ENCODE peak calls at places on chromosomes 5 and 9, in six cellular contexts. K is right cardiac atrium; D is CD4-positive, CD25-positive, alpha-beta regulatory T cell; O is Peyer's patch; I is CD4-positive, alpha-beta memory T cell; J is gastrocnemius medialis. P is an unnamed sample. For H3K4me1 and H3K27me3, the result is how much of the 10 kb centered on the place peaks cover.

GRCh38 chr5:160685219-160685618 is 166.8 kb downstream of the ATP10B start:
- DNase-seq in K (no peak), D (no peak), O (no peak), I (no peak), J (no peak), P (no peak)

GRCh38 chr9:121499427-121500164 is at the start of gene GGTA1:
- DNase-seq in K (peak), D (no peak), O (peak), I (peak), J (peak), P (no peak)

GRCh38 chr9:18060304-18060934 is 413.5 kb upstream of the ADAMTSL1 start:
- DNase-seq in K (no peak), D (no peak), O (no peak), I (no peak), J (no peak), P (no peak)

GRCh38 chr5:9549941-9550340 is 4.1 kb upstream of the SEMA5A start:
- DNase-seq in K (no peak), D (no peak), O (no peak), I (no peak), J (no peak), P (no peak)

GRCh38 chr5:73170522-73170921 is 2.5 kb upstream of the TMEM174 start:
- DNase-seq in K (no peak), D (peak), O (no peak), I (peak), J (no peak), P (no peak)

GRCh38 chr9:69898714-69899209 is 78.1 kb downstream of the CFAP95 start:
- DNase-seq in K (no peak), D (no peak), O (no peak), I (no peak), J (no peak), P (no peak)

GRCh38 chr9:136719212-136719880 is 7.0 kb downstream of the DIPK1B start:
- DNase-seq in K (no peak), D (no peak), O (no peak), I (no peak), J (no peak), P (no peak)

GRCh38 chr9:89463986-89464901 is 33.7 kb downstream of the SEMA4D start:
- DNase-seq in K (no peak), D (peak), O (peak), I (peak), J (no peak), P (peak)

GRCh38 chr9:79799691-79800345 is 228.1 kb downstream of the TLE4 start:
- DNase-seq in K (peak), D (no peak), O (no peak), I (no peak), J (no peak), P (no peak)

GRCh38 chr9:97406620-97407177 is 5.2 kb upstream of the TDRD7 start:
- DNase-seq in K (no peak), D (no peak), O (no peak), I (no peak), J (no peak), P (no peak)

GRCh38 chr9:89544280-89544664 is 46.4 kb upstream of the SEMA4D start:
- DNase-seq in K (no peak), D (no peak), O (no peak), I (no peak), J (no peak), P (no peak)

GRCh38 chr5:126591549-126591948 is 3.5 kb downstream of the ALDH7A1 start:
- DNase-seq in K (no peak), D (no peak), O (no peak), I (no peak), J (no peak), P (no peak)

GRCh38 chr9:4228606-4229005 is 71.3 kb downstream of the GLIS3 start:
- DNase-seq in K (no peak), D (peak), O (no peak), I (no peak), J (no peak), P (no peak)

GRCh38 chr9:10268500-10269485 is 344.0 kb downstream of the PTPRD start:
- DNase-seq in K (no peak), D (no peak), O (no peak), I (no peak), J (no peak), P (no peak)

GRCh38 chr9:37373621-37374020 is 48.9 kb upstream of the GRHPR start:
- DNase-seq in K (no peak), D (no peak), O (no peak), I (no peak), J (no peak), P (no peak)

GRCh38 chr5:77180167-77181081 is 30.1 kb upstream of the PDE8B start:
- DNase-seq in K (peak), D (no peak), O (peak), I (no peak), J (no peak), P (no peak)

GRCh38 chr5:59583810-59584562 is 309.5 kb downstream of the PDE4D start:
- DNase-seq in K (no peak), D (no peak), O (no peak), I (no peak), J (no peak), P (no peak)

GRCh38 chr9:126170286-126170823 is 156.3 kb upstream of the MVB12B start:
- DNase-seq in K (no peak), D (no peak), O (no peak), I (no peak), J (no peak), P (no peak)

GRCh38 chr9:119768266-119768665 is 399.0 kb upstream of the BRINP1 start:
- DNase-seq in K (no peak), D (no peak), O (no peak), I (no peak), J (no peak), P (no peak)

GRCh38 chr5:54785729-54786548 is 199.5 kb downstream of the ESM1 start:
- DNase-seq in K (peak), D (no peak), O (no peak), I (no peak), J (peak), P (no peak)

GRCh38 chr5:83919071-83920041 is 198.7 kb upstream of the HAPLN1 start:
- DNase-seq in K (no peak), D (no peak), O (no peak), I (no peak), J (no peak), P (no peak)

GRCh38 chr9:4111233-4112000 is 188.5 kb downstream of the GLIS3 start:
- DNase-seq in K (no peak), D (no peak), O (no peak), I (no peak), J (no peak), P (no peak)

GRCh38 chr5:142727736-142728047 is 41.8 kb upstream of the FGF1 start:
- DNase-seq in K (no peak), D (no peak), O (no peak), I (no peak), J (no peak), P (no peak)

GRCh38 chr9:107755267-107755666 is 265.7 kb upstream of the KLF4 start:
- DNase-seq in K (no peak), D (no peak), O (no peak), I (no peak), J (no peak), P (no peak)

GRCh38 chr5:106288977-106289376 is 1381.8 kb downstream of the EFNA5 start:
- DNase-seq in K (no peak), D (no peak), O (no peak), I (no peak), J (no peak), P (no peak)

GRCh38 chr5:41648976-41649375 is 138.6 kb upstream of the PLCXD3 start:
- DNase-seq in K (no peak), D (no peak), O (no peak), I (no peak), J (peak), P (no peak)

GRCh38 chr9:129145316-129145715 is 32.7 kb downstream of the IER5L start:
- DNase-seq in K (peak), D (no peak), O (no peak), I (no peak), J (no peak), P (no peak)

GRCh38 chr9:129143461-129143927 is 32.3 kb downstream of the PTPA start:
- DNase-seq in K (peak), D (no peak), O (no peak), I (no peak), J (peak), P (no peak)

GRCh38 chr9:129146441-129146933 is 31.6 kb downstream of the IER5L start:
- DNase-seq in K (peak), D (no peak), O (no peak), I (no peak), J (no peak), P (no peak)

GRCh38 chr9:129148463-129149204 is 29.4 kb downstream of the IER5L start:
- DNase-seq in K (no peak), D (no peak), O (no peak), I (no peak), J (no peak), P (no peak)

DNA sequence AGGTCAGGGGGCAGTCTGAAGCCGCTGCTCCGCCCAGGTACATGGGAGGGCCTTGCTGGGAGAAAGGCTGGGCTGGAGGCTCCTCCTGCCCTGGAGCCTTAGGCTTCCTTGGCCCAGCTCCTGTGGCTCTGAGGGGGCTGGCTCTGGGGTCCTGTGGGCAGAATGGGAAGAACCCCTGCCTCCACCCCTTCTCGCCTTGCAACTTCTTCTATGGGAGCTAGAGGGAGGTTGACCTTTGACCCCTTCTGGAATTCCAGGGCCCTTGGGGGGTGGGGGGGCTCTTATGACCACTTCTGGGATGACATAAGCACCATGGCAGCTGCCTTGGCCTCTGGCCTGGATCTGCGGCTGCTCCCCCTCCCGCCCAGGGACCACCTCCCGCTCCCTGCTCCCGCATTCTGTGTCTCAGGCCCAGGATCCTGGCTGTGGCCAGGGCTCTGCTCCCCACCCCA is 32.2 kb downstream of the IER5L start:
- DNase-seq in K (peak), D (no peak), O (no peak), I (no peak), J (no peak), P (no peak)
- H3K4me1 ChIP-seq in K (under half), D (under half), O (half or more), I (under half), J (half or more), P (under half)

GRCh38 chr5:177514541-177514940 is 2.2 kb downstream of the DDX41 start:
- DNase-seq in K (no peak), D (no peak), O (no peak), I (no peak), J (no peak), P (no peak)

GRCh38 chr5:177513500-177513899 is 3.3 kb downstream of the DDX41 start:
- DNase-seq in K (no peak), D (no peak), O (no peak), I (no peak), J (no peak), P (no peak)

GRCh38 chr5:177512736-177513380 is 3.2 kb upstream of the DOK3 start:
- DNase-seq in K (no peak), D (no peak), O (no peak), I (no peak), J (no peak), P (no peak)

GRCh38 chr5:177516601-177517568 is at the start of gene DDX41:
- DNase-seq in K (peak), D (peak), O (peak), I (peak), J (peak), P (peak)

DNA sequence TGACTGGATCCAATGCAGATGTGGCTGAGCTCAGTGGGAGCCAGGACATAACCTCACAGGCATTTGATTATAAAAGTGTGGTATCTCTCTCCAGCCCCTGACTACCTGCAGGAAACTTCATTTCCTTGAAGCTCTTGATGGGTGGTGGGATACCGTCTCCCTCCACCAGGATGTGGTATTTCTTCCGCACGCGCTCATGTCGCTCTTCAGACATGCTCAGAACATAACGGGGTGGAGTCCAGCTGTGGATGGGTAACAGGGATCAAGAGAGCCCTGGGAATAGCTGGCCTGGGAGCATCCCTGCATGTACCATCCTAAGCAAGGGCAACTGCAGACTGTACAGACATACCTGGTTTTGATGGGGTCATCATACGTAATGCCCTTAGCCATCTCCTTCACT is 1.2 kb downstream of the DDX41 start:
- DNase-seq in K (no peak), D (no peak), O (no peak), I (no peak), J (no peak), P (no peak)
- H3K4me3 ChIP-seq in K (no peak), D (peak), O (peak), I (peak), J (peak), P (peak)

GRCh38 chr9:134986957-134987356 is 69.2 kb upstream of the FCN1 start:
- DNase-seq in K (no peak), D (no peak), O (no peak), I (no peak), J (no peak), P (no peak)

GRCh38 chr9:134989206-134990065 is 71.7 kb upstream of the FCN1 start:
- DNase-seq in K (no peak), D (no peak), O (peak), I (no peak), J (no peak), P (no peak)

GRCh38 chr9:134987906-134988700 is 70.4 kb upstream of the FCN1 start:
- DNase-seq in K (no peak), D (no peak), O (peak), I (no peak), J (no peak), P (no peak)

GRCh38 chr9:134987376-134987775 is 69.7 kb upstream of the FCN1 start:
- DNase-seq in K (no peak), D (no peak), O (no peak), I (no peak), J (no peak), P (no peak)

DNA sequence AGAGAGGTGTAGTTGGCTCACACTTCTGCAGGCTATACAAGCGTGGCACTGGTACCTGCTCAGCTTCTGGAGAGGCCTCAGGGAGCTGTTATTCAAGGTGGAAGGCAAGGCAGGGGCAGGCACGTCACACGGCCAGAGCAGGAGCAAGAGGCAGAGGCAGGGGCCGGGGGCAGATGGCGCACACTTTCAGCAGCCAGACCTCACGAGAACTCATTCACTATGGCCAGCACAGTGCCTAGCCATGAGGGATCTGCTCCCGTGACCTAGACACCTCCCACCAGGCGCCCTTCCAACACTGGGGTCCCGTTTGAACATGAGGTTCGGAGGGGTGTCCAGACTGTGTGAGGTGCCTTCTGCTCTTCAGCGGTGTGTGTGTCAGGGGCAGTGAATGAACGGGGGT is 71.0 kb upstream of the FCN1 start:
- DNase-seq in K (no peak), D (no peak), O (peak), I (no peak), J (no peak), P (no peak)
- H3K27me3 ChIP-seq in K (under half), D (under half), O (under half), I (under half), J (under half), P (under half)

GRCh38 chr5:140605879-140606278 is 27.1 kb downstream of the CD14 start:
- DNase-seq in K (no peak), D (no peak), O (no peak), I (no peak), J (no peak), P (no peak)
- H3K4me1 ChIP-seq in K (under half), D (under half), O (under half), I (under half), J (under half), P (under half)

GRCh38 chr9:133419005-133419404 is 1.2 kb upstream of the REXO4 start:
- DNase-seq in K (no peak), D (no peak), O (no peak), I (no peak), J (no peak), P (no peak)
- H3K4me3 ChIP-seq in K (no peak), D (no peak), O (peak), I (no peak), J (no peak), P (no peak)

DNA sequence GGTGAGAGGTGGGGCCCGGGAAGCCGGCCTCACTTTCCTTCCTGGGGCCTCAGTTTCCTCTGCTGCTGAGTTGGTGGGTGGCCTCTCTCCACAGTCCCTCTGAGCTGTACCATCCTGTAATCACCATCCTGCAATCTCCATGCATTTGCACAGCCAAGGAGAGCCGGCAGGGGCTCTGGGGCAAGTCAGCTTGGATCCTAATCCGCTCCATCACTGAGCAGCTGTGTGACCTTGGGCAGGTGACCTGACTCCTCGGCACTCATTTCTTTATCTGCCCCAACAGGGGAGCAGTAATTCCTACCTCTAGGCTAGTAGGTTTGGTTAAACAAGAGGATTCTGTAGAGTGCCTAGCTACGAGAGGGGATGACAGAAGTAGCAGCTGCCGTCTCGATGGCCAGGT is 88.2 kb upstream of the ZNF618 start:
- DNase-seq in K (no peak), D (no peak), O (no peak), I (no peak), J (no peak), P (no peak)
- H3K27me3 ChIP-seq in K (under half), D (under half), O (under half), I (under half), J (under half), P (under half)

GRCh38 chr9:76562511-76562911 is 103.5 kb downstream of the GCNT1 start:
- DNase-seq in K (no peak), D (no peak), O (no peak), I (no peak), J (no peak), P (no peak)

GRCh38 chr9:76570820-76571219 is 111.8 kb downstream of the GCNT1 start:
- DNase-seq in K (no peak), D (no peak), O (no peak), I (no peak), J (no peak), P (no peak)

GRCh38 chr9:76571288-76572204 is 112.6 kb downstream of the GCNT1 start:
- DNase-seq in K (peak), D (peak), O (no peak), I (no peak), J (no peak), P (no peak)

GRCh38 chr9:76564300-76564699 is 105.3 kb downstream of the GCNT1 start:
- DNase-seq in K (no peak), D (no peak), O (no peak), I (no peak), J (no peak), P (no peak)

DNA sequence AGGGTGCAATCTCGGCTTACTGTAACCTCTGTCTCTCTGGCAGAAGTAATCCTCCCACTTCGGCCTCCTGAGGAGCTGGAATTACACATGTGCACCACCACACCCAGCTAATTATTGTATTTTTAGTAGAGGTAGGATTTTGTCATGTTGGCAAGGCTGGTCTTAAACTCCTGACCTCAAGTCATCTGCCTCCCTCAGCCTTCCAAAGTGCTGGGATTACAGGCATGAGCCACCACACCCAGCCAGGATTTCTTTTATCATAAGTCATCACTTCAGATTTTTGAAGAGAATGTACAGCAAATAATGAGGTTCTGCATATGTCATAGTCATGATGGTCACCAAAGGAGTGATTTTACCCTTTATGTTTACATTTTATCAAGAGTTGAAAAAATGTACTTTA is 108.1 kb downstream of the GCNT1 start:
- DNase-seq in K (no peak), D (no peak), O (no peak), I (no peak), J (no peak), P (no peak)
- H3K4me1 ChIP-seq in K (under half), D (under half), O (under half), I (under half), J (under half), P (under half)

DNA sequence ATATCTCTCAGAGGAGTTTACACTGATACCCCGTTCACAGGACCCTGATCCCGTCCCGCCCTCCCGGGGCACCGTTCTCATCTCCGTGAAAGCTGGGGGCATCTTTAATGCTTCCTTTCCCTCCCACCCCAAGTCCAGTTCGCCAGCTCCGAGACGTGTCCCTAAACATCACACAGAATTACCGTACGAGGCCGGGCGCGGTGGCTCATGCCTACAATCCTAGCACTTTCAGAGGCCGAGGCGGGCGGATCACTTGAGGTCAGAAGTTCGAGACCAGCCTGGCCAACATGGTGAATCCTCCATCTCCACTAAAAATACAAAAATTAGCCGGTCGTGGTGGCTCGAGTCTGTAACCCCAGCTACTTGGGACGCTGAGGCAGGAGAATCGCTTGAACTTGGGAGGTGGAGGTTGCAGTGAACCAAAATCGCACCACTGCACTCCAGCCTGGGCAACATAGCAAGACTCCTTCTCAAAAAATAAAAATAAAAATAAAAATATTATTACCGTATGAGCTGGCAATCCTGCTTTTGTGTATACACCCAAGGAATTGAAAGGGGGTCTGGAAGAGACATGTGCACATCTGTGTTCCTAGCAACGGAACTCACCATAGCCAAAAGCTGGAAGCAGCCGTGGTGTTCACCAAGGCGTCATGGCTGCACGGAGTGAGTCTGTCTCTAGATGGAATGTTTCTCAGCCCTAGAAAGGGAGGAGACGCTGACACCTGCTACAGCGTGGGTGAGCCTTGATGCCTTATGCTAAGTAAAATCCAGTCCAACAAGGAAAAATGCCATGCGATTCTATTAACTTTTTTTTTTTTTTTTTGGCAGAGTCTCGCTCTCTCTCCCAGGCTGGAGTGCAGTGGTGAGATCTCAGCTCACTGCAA is 1.2 kb upstream of the ABO start:
- DNase-seq in K (no peak), D (no peak), O (no peak), I (no peak), J (no peak), P (no peak)
- H3K4me3 ChIP-seq in K (peak), D (no peak), O (peak), I (no peak), J (peak), P (no peak)